ENCODE peak calls at places on chromosomes 4 and X, in four cellular contexts. B is transverse colon, I is HFFc6, C is uterus. R is an unnamed sample.

GRCh38 chr4:78092850-78093249 is 35.7 kb downstream of the FRAS1 start:
- DNase-seq in B (no peak), I (no peak), C (no peak), R (no peak)

GRCh38 chr4:124053872-124054538 is 657.4 kb downstream of the SPRY1 start:
- DNase-seq in B (no peak), I (no peak), C (no peak), R (no peak)

GRCh38 chr4:3673176-3673575 is 93.0 kb upstream of the ADRA2C start:
- DNase-seq in B (no peak), I (no peak), C (no peak), R (no peak)

GRCh38 chr4:114807759-114808404 is 209.3 kb downstream of the UGT8 start:
- DNase-seq in B (no peak), I (no peak), C (no peak), R (no peak)

GRCh38 chr4:139921551-139922184 is 232.3 kb downstream of the MAML3 start:
- DNase-seq in B (peak), I (no peak), C (no peak), R (no peak)

GRCh38 chr4:159097144-159097543 is 5.7 kb upstream of the RAPGEF2 start:
- DNase-seq in B (no peak), I (no peak), C (no peak), R (no peak)

GRCh38 chr4:37246891-37247290 is 2.3 kb downstream of the NWD2 start:
- DNase-seq in B (no peak), I (no peak), C (no peak), R (no peak)

GRCh38 chr4:183821090-183821853 is 83.8 kb upstream of the STOX2 start:
- DNase-seq in B (peak), I (no peak), C (no peak), R (no peak)

GRCh38 chr4:71472946-71473345 is 134.1 kb downstream of the SLC4A4 start:
- DNase-seq in B (no peak), I (peak), C (no peak), R (no peak)

DNA sequence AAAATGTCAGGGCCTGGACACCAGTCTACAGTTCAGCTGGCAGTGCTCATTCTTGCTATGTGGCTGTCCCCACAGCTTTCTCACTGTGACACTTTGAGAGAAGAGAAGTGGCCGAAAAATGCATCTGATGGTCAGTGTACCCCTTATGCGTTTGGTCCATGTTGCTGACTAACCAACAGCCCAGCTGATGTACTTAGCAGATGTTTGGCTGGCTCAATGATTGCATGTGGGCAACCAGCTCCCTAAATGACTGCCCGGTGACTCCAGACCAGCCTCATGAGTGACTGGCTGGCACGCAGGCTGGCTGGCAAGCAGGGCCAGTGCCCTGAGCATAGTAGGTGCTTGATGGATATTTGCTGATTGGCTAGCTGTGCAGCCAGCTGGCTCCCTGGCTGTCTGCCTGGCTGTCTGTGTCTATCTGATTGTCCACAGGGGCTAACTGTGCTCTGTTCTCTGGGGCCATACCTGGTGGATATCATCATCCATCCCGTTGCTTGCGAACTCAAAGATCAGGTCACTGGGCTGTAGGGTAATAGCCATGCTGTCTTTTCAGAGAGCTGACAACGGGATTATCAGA is 29.4 kb downstream of the ELF4 start:
- DNase-seq in B (no peak), I (no peak), C (no peak), R (no peak)
- TF ChIP-seq CTCF in B (no peak), I (no peak), C (no peak), R (no peak)

GRCh38 chr4:88802138-88802537 is 104.5 kb upstream of the NAP1L5 start:
- DNase-seq in B (no peak), I (no peak), C (no peak), R (no peak)
- TF ChIP-seq CTCF in B (no peak), I (no peak), C (no peak), R (no peak)

GRCh38 chr4:1575418-1576199 is 108.5 kb downstream of the FAM53A start:
- DNase-seq in B (no peak), I (no peak), C (no peak), R (no peak)
- TF ChIP-seq CTCF in B (no peak), I (no peak), C (no peak), R (no peak)

DNA sequence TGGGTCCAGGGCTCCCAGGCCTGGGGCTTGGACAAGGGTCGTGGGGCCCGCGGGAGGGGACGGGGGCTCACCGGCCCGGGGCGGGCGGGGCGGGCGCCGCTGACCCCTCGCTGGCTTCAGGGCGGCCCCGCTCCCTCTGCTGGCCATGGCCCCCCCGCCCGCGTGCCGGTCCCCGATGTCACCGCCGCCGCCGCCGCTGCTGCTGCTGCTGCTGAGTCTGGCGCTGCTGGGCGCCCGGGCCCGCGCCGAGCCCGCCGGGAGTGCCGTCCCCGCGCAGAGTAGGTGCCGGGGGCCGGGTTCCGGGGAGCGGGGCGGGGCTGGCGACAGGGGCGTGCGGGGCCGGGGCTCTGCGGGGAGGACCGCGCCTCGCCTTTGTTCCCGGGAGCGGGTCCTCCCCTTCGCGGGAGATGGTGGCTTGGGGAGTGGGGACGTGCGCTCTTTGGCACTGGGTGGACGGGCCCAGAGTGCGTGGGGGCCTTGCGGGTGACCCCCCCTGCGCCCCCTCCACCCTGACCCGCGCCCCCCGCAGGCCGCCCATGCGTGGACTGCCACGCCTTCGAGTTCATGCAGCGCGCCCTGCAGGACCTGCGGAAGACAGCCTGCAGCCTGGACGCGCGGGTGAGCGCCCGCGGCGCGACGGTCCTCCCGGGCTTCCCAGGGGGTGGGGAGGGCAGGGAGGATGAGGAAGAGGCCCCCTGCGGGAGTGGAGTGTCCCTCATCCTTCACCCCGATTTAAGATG is 16.8 kb upstream of the NAT8L start:
- DNase-seq in B (peak), I (no peak), C (no peak), R (peak)
- TF ChIP-seq CTCF in B (no peak), I (peak), C (no peak), R (no peak)

GRCh38 chr4:176789955-176790354 is 2.8 kb downstream of the VEGFC start:
- DNase-seq in B (no peak), I (peak), C (no peak), R (no peak)
- TF ChIP-seq CTCF in B (peak), I (peak), C (peak), R (no peak)

DNA sequence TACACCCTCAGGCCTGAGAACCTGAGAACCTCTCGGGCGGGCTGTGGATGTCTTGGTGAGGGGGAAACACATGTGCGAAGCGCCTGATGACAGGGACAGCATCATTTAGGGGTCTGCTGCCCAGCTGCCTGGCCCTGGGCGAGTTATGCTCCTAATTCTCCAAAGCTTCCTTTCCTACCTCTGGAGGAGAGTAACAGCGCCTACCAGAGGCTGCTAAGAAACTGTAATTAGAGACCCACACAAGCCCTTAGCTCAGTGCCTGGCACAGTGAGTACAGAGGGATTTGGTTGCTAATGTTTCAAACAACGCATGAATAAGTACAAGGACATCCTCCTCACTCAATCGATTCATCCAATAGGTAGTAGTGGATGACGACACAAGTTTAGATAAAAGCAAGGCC is 40.4 kb downstream of the BCOR start:
- DNase-seq in B (no peak), I (no peak), C (no peak), R (no peak)
- TF ChIP-seq CTCF in B (no peak), I (peak), C (no peak), R (peak)

DNA sequence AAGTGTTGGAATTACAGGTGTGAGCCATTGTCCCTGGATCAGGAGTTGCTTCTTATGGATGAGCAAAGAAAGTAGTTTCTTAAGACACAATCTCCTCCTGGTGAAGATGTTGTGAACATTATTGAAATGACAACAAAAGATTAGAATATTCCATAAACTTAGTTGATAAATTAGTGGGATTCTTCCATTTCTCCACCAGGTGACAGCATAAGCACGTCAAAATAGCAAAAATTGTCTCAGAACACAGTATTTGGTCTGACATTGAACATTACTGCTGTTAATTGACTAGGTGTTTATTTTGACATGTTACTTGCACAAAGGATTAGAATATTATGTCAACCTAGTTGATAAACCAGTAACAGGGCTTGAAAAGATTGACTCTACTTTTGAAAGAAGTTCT is 21.6 kb downstream of the CLDN34 start:
- DNase-seq in B (no peak), I (no peak), C (no peak), R (no peak)
- TF ChIP-seq CTCF in B (peak), I (peak), C (peak), R (peak)

GRCh38 chr4:44580231-44580630 is 71.2 kb downstream of the YIPF7 start:
- DNase-seq in B (no peak), I (no peak), C (no peak), R (no peak)

GRCh38 chr4:44578954-44579353 is 72.5 kb downstream of the YIPF7 start:
- DNase-seq in B (no peak), I (no peak), C (no peak), R (no peak)

GRCh38 chr4:44583393-44583792 is 68.0 kb downstream of the YIPF7 start:
- DNase-seq in B (no peak), I (no peak), C (no peak), R (no peak)
- TF ChIP-seq CTCF in B (no peak), I (no peak), C (no peak), R (no peak)

GRCh38 chr4:151325320-151326246 is at the start of gene SH3D19:
- DNase-seq in B (peak), I (peak), C (peak), R (peak)

GRCh38 chr4:151322565-151322964 is 2.8 kb downstream of the SH3D19 start:
- DNase-seq in B (no peak), I (peak), C (no peak), R (no peak)

GRCh38 chr4:151321586-151321985 is 3.8 kb downstream of the SH3D19 start:
- DNase-seq in B (no peak), I (no peak), C (no peak), R (no peak)

GRCh38 chr4:151324124-151324448 is 1.3 kb downstream of the SH3D19 start:
- DNase-seq in B (no peak), I (no peak), C (no peak), R (no peak)

DNA sequence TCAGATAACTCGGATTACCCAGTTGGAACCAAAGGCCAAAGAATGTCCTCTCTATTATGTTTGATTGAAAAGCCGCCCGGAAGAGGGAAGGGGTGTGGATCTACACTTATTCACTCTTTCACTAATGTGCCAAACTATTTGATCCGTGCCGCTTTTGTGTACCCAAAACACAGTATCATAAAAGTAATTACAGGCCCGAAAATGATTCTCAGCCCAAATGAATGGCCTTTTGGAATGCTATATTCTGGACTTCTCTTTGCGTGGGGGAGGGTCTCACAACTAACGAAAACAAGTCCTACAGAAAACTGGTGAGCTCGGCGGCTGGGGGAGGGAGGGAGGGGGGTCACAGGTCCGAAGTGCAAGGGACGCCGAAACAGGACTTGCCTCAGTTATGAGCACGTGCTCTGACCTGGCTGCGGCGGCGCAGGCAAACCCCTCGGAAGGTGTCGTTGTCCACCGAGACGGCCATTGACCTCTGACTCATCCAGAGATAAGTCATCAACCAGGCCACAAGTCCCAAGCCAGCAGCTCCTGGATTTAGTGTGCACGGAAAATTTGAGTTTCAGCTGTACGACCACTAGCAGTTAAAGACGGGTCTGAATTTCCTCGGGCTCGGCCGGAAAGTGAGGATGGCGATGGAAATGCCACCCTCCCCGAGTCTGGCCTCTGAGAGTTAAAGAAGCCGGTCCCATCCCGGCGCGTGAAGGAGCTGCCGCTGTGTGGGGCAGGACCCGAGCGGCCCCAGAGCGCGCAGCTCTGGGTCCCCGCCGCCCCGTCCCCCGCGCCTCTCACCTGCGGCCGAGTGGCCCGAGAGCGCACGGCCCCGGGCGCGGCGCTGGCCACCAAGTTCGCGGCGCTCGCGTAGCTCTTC is 721 bp downstream of the SH3D19 start:
- DNase-seq in B (peak), I (peak), C (peak), R (peak)
- TF ChIP-seq CTCF in B (no peak), I (no peak), C (no peak), R (no peak)

R was measured in ascending aorta.